ENCODE peak calls at places on chromosomes 2 and 18, in five cellular contexts. One of them, this sample, is unnamed.

GRCh38 chr2:70995227-70995729 is 605 bp upstream of the TEX261 start:
- DNase-seq in BJ: no peak
- DNase-seq in fibroblast of the conjunctiva: no peak
- DNase-seq in central memory CD4-positive, alpha-beta T cell: peak
- DNase-seq in nucleus accumbens: peak
- DNase-seq in this sample: peak

GRCh38 chr2:4745596-4745995 is 946.6 kb upstream of the SOX11 start:
- DNase-seq in fibroblast of the conjunctiva: no peak
- DNase-seq in BJ: no peak
- DNase-seq in central memory CD4-positive, alpha-beta T cell: no peak
- DNase-seq in nucleus accumbens: peak
- DNase-seq in this sample: no peak

GRCh38 chr2:11073251-11073650 is 82.0 kb upstream of the SLC66A3 start:
- DNase-seq in central memory CD4-positive, alpha-beta T cell: no peak
- DNase-seq in fibroblast of the conjunctiva: no peak
- DNase-seq in nucleus accumbens: no peak
- DNase-seq in BJ: no peak
- DNase-seq in this sample: no peak

GRCh38 chr18:26034850-26035497 is 55.4 kb downstream of the SS18 start:
- DNase-seq in fibroblast of the conjunctiva: no peak
- DNase-seq in BJ: no peak
- DNase-seq in central memory CD4-positive, alpha-beta T cell: no peak
- DNase-seq in nucleus accumbens: no peak
- DNase-seq in this sample: no peak

GRCh38 chr2:56009758-56010534 is 86.4 kb upstream of the EFEMP1 start:
- DNase-seq in central memory CD4-positive, alpha-beta T cell: no peak
- DNase-seq in BJ: no peak
- DNase-seq in fibroblast of the conjunctiva: peak
- DNase-seq in nucleus accumbens: no peak
- DNase-seq in this sample: no peak

GRCh38 chr18:27839141-27839540 is 337.8 kb downstream of the CDH2 start:
- DNase-seq in central memory CD4-positive, alpha-beta T cell: no peak
- DNase-seq in fibroblast of the conjunctiva: no peak
- DNase-seq in nucleus accumbens: no peak
- DNase-seq in BJ: peak
- DNase-seq in this sample: no peak

GRCh38 chr2:173990970-173991819 is 26.0 kb upstream of the SP3 start:
- DNase-seq in BJ: peak
- DNase-seq in fibroblast of the conjunctiva: peak
- DNase-seq in nucleus accumbens: peak
- DNase-seq in central memory CD4-positive, alpha-beta T cell: no peak
- DNase-seq in this sample: peak

GRCh38 chr2:160223560-160223959 is 23.5 kb upstream of the ITGB6 start:
- DNase-seq in fibroblast of the conjunctiva: no peak
- DNase-seq in BJ: no peak
- DNase-seq in central memory CD4-positive, alpha-beta T cell: no peak
- DNase-seq in nucleus accumbens: no peak
- DNase-seq in this sample: no peak

GRCh38 chr2:71608034-71608433 is 154.7 kb downstream of the DYSF start:
- DNase-seq in BJ: no peak
- DNase-seq in fibroblast of the conjunctiva: no peak
- DNase-seq in nucleus accumbens: no peak
- DNase-seq in central memory CD4-positive, alpha-beta T cell: no peak
- DNase-seq in this sample: no peak